ENCODE peak calls at places on chromosome 17, in eight cellular contexts. Q is CD8-positive, alpha-beta memory T cell; M is pancreas; W is left ventricle myocardium inferior; N is mesenchymal stem cell; K is stomach; G is fibroblast of lung; J is tibial artery. P is an unnamed sample.

GRCh38 chr17:37762669-37763068 is 17.8 kb upstream of the HNF1B start:
- DNase-seq in Q (no peak), M (no peak), W (no peak), N (peak; percentile 32), K (no peak), G (no peak), J (no peak), P (no peak)

GRCh38 chr17:9223531-9223930 is 202.2 kb downstream of the NTN1 start:
- DNase-seq in Q (no peak), M (no peak), W (no peak), N (no peak), K (no peak), G (no peak), J (no peak), P (no peak)

GRCh38 chr17:38751803-38752118 is 780 bp upstream of the PSMB3 start:
- DNase-seq in Q (peak; percentile 89), M (peak; percentile 91), W (peak; percentile 76), N (peak; percentile 94), K (peak; percentile 84), G (peak; percentile 79), J (peak; percentile 88), P (peak; percentile 64)

GRCh38 chr17:73410586-73411329 is 99.0 kb upstream of the CDC42EP4 start:
- DNase-seq in Q (no peak), M (no peak), W (no peak), N (no peak), K (no peak), G (no peak), J (no peak), P (no peak)

GRCh38 chr17:2996938-2997670 is 66.3 kb downstream of the OR1D5 start:
- DNase-seq in Q (no peak), M (no peak), W (no peak), N (no peak), K (no peak), G (no peak), J (peak; percentile 48), P (no peak)

GRCh38 chr17:75875182-75875939 is 3.0 kb downstream of the TRIM47 start:
- DNase-seq in Q (no peak), M (no peak), W (no peak), N (no peak), K (peak; percentile 60), G (no peak), J (no peak), P (no peak)

GRCh38 chr17:67628580-67629013 is 89.1 kb upstream of the NOL11 start:
- DNase-seq in Q (no peak), M (peak; percentile 75), W (peak; percentile 26), N (peak; percentile 11), K (peak; percentile 51), G (no peak), J (no peak), P (no peak)

GRCh38 chr17:10126554-10127493 is 71.6 kb downstream of the GAS7 start:
- DNase-seq in Q (no peak), M (no peak), W (no peak), N (peak; percentile 97), K (no peak), G (no peak), J (no peak), P (no peak)

GRCh38 chr17:77186141-77186604 is 45.4 kb downstream of the SEC14L1 start:
- DNase-seq in Q (no peak), M (no peak), W (peak; percentile 28), N (no peak), K (no peak), G (no peak), J (no peak), P (no peak)

GRCh38 chr17:79791354-79792123 is 5.3 kb downstream of the CBX8 start:
- DNase-seq in Q (peak; percentile 46), M (peak; percentile 73), W (no peak), N (no peak), K (no peak), G (no peak), J (no peak), P (no peak)

GRCh38 chr17:21089145-21089544 is 37.6 kb upstream of the DHRS7B start:
- DNase-seq in Q (no peak), M (no peak), W (no peak), N (peak; percentile 68), K (no peak), G (peak; percentile 16), J (no peak), P (no peak)

GRCh38 chr17:31560836-31561235 is 169.4 kb downstream of the RAB11FIP4 start:
- DNase-seq in Q (no peak), M (no peak), W (no peak), N (peak; percentile 36), K (no peak), G (peak; percentile 49), J (no peak), P (no peak)

DNA sequence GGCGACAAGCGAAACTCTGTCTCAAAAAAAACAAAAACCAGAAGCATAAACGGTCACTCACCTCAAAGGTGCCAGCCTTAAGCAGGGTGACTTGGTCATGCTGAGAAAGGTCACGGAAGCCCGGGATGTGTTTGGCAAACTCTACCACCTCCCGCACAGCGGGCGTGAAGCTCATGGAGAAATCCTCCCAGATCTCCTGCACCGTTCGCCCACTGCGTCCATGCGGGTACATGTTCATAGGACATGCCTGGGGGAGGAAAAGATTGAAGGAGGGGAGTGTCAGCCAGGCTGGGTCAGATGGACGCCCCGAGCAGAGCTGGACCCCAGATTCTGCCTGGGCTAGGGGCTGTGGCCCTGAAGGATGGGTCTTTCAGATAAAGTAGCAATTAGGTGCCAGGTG is 5.5 kb downstream of the NR1D1 start:
- DNase-seq in Q (no peak), M (no peak), W (no peak), N (no peak), K (no peak), G (no peak), J (no peak), P (no peak)
- H3K36me3 ChIP-seq in Q (peaks cover 21% of the 10 kb centered on the region), M (peaks cover 31% of the 10 kb centered on the region), W (peaks cover 56% of the 10 kb centered on the region), N (peaks cover 56% of the 10 kb centered on the region), K (peaks cover 74% of the 10 kb centered on the region), G (peaks cover 29% of the 10 kb centered on the region), J (peaks cover 56% of the 10 kb centered on the region), P (peaks cover 50% of the 10 kb centered on the region)

DNA sequence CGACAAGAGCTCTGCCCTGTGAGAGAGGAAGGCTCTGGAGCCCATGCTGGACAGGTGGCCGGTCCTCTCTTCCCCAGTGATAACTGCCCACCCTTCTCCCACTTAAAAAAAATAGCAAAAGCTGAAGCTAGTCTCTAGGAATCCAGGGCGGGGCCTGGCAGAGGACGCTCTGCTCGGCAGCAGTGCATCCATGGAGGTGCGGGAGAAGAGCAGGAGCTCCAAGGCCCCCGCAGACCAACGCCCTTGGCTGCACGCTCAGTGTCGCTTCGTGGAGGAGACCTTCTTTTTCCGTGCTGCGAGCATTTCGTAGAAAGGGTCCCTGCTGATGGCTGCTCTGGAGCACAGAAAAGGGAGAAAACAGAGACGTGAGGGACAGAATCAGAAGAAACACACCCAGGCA is 98.6 kb upstream of the DNAH17 start:
- DNase-seq in Q (no peak), M (no peak), W (no peak), N (no peak), K (no peak), G (no peak), J (no peak), P (no peak)
- H3K36me3 ChIP-seq in Q (peaks cover 74% of the 10 kb centered on the region), M (peaks cover 12% of the 10 kb centered on the region), W (peaks cover 81% of the 10 kb centered on the region), N (peaks cover 74% of the 10 kb centered on the region), K (peaks cover 85% of the 10 kb centered on the region), G (peaks cover 6% of the 10 kb centered on the region), J (peaks cover 25% of the 10 kb centered on the region), P (peaks cover 85% of the 10 kb centered on the region)

GRCh38 chr17:47605006-47605405 is 44.7 kb upstream of the KPNB1 start:
- DNase-seq in Q (no peak), M (no peak), W (no peak), N (no peak), K (no peak), G (no peak), J (no peak), P (no peak)
- H3K36me3 ChIP-seq in Q (peaks cover 10% of the 10 kb centered on the region), M (peaks cover 3% of the 10 kb centered on the region), W (peaks cover 84% of the 10 kb centered on the region), N (peaks cover 87% of the 10 kb centered on the region), K (peaks cover 94% of the 10 kb centered on the region), G (peaks cover 9% of the 10 kb centered on the region), J (peaks cover 45% of the 10 kb centered on the region), P (peaks cover 51% of the 10 kb centered on the region)

DNA sequence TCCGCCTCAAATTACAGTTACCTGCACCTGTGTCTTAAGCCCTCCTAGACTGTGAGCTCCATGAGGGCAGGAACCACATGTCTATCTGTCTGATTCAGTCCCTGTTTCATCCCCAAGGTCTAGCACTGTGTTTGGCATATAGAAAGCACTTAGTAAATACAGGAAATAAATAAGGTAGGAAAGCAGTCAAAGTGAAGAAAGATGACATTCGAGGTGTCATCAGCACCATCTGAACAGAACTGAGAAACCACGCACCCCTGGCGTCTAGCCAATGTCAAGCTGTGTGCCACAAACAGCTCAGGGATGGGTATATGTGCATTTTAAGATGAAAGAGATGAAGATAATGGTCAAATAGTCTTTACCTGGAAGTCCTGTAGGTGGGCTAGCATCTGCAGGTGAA is 79.6 kb upstream of the ATP2A3 start:
- DNase-seq in Q (peak; percentile 87), M (no peak), W (no peak), N (no peak), K (peak; percentile 64), G (no peak), J (no peak), P (peak; percentile 30)
- H3K36me3 ChIP-seq in Q (peaks cover 45% of the 10 kb centered on the region), M (peaks cover 27% of the 10 kb centered on the region), W (peaks cover 98% of the 10 kb centered on the region), N (peaks cover 91% of the 10 kb centered on the region), K (peaks cover 99% of the 10 kb centered on the region), G (peaks cover 6% of the 10 kb centered on the region), J (peaks cover 80% of the 10 kb centered on the region), P (peaks cover 62% of the 10 kb centered on the region)

DNA sequence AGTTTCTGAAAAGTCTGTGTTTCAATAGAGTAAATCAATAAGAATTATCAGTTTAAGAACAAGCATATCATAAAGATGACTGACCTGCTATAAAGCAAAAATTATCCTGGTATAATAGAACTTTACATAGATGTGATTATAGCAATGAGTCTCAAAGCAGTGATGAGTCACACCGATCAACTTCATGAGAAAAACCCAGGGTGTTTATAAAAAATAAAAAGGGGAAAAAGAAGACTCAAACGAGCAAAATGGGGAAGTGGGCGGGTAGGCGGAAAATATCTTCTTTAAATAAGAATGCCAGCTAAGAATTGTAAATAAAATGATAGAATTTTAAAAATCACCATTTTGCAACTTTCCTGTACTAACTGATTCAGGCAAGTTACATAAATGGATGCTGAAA is 46.8 kb downstream of the BRIP1 start:
- DNase-seq in Q (no peak), M (no peak), W (no peak), N (no peak), K (no peak), G (peak; percentile 20), J (no peak), P (no peak)
- H3K36me3 ChIP-seq in Q (no peaks in the 10 kb centered on the region), M (no peaks in the 10 kb centered on the region), W (no peaks in the 10 kb centered on the region), N (peaks cover 3% of the 10 kb centered on the region), K (no peaks in the 10 kb centered on the region), G (no peaks in the 10 kb centered on the region), J (no peaks in the 10 kb centered on the region), P (no peaks in the 10 kb centered on the region)

DNA sequence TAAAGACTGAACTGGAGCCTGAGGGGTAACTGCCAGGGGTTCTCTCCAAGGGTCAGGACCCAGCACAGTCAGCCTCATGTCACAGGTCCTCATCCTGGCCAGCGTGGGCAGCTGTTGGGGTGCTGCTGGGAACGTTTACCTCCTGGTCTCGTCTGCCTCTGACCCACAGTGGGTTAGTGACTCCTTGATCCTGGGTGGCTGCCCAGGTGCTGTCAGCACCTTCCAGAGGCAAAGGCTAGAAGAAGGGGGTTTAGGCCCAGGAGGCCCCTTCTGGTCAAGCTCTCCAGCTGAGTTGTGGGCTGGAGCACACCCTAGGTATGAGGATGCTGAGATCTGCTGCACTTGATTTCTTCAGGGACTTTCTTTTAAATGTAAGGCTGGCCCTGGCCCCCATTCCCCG is 30.3 kb downstream of the AKAP1 start:
- DNase-seq in Q (no peak), M (peak; percentile 37), W (no peak), N (no peak), K (no peak), G (no peak), J (no peak), P (no peak)
- H3K36me3 ChIP-seq in Q (peaks cover 45% of the 10 kb centered on the region), M (no peaks in the 10 kb centered on the region), W (peaks cover 80% of the 10 kb centered on the region), N (peaks cover 65% of the 10 kb centered on the region), K (peaks cover 97% of the 10 kb centered on the region), G (peaks cover 2% of the 10 kb centered on the region), J (peaks cover 84% of the 10 kb centered on the region), P (peaks cover 63% of the 10 kb centered on the region)